ENCODE peak calls at places on chromosomes 6 and 20, in ten cellular contexts. U is endothelial cell; Z is chondrocyte; Y is esophagus squamous epithelium; O is tibial nerve; K is CD4-positive, alpha-beta T cell; E is IMR-90; J is fibroblast of villous mesenchyme; L is brain microvascular endothelial cell; M is lower lobe of right lung. B is an unnamed sample.

GRCh38 chr6:27297857-27298730 is 14.0 kb downstream of the POM121L2 start:
- DNase-seq in K (no peak), M (no peak), Z (no peak), L (peak), Y (no peak), O (no peak), E (peak), J (peak), U (peak), B (no peak)

GRCh38 chr6:77454386-77454785 is 8.9 kb downstream of the HTR1B start:
- DNase-seq in Z (no peak), K (no peak), L (no peak), E (peak), M (no peak), U (no peak), J (peak), O (no peak), Y (no peak), B (no peak)

GRCh38 chr6:100893743-100894142 is 12.6 kb upstream of the ASCC3 start:
- DNase-seq in K (no peak), U (no peak), Y (no peak), M (no peak), J (no peak), Z (no peak), O (no peak), E (no peak), L (no peak), B (no peak)

GRCh38 chr6:34836008-34836407 is 44.1 kb downstream of the BLTP3A start:
- DNase-seq in J (no peak), Z (no peak), O (no peak), E (no peak), M (no peak), K (no peak), L (no peak), Y (no peak), U (no peak), B (no peak)

GRCh38 chr6:163579880-163580295 is 165.4 kb downstream of the QKI start:
- DNase-seq in Y (no peak), J (peak), U (no peak), M (no peak), K (no peak), E (no peak), O (no peak), Z (no peak), L (no peak), B (peak)

GRCh38 chr6:139148557-139149220 is 13.8 kb downstream of the HECA start:
- DNase-seq in E (peak), J (no peak), Y (no peak), M (no peak), Z (no peak), O (no peak), U (no peak), K (no peak), L (no peak), B (no peak)

GRCh38 chr6:90466191-90466940 is 120.5 kb downstream of the MAP3K7 start:
- DNase-seq in E (peak), Y (no peak), L (peak), U (no peak), O (no peak), J (no peak), M (no peak), K (no peak), Z (no peak), B (no peak)

GRCh38 chr6:158043008-158043407 is 61.3 kb downstream of the SYNJ2 start:
- DNase-seq in E (no peak), J (no peak), Z (peak), U (no peak), O (no peak), K (no peak), L (no peak), M (peak), Y (no peak), B (no peak)

GRCh38 chr6:22249646-22250045 is 47.2 kb downstream of the PRL start:
- DNase-seq in E (no peak), L (no peak), O (no peak), Y (no peak), M (no peak), Z (no peak), J (no peak), K (no peak), U (no peak), B (no peak)

GRCh38 chr6:50734488-50734887 is 21.2 kb downstream of the TFAP2D start:
- DNase-seq in L (no peak), M (no peak), E (no peak), K (no peak), J (no peak), U (no peak), Z (no peak), O (no peak), Y (no peak), B (no peak)
- TF ChIP-seq CTCF in L (no peak), M (no peak), E (no peak), K (no peak), J (no peak), U (no peak), Z (no peak), O (no peak), Y (no peak), B (no peak)

GRCh38 chr6:122789862-122790739 is 1.0 kb downstream of the SMPDL3A start:
- DNase-seq in J (peak), K (no peak), L (peak), Y (no peak), Z (no peak), O (peak), M (no peak), E (peak), U (no peak), B (peak)
- TF ChIP-seq CTCF in J (peak), K (no peak), L (peak), Y (no peak), Z (peak), O (no peak), M (no peak), E (no peak), U (no peak), B (no peak)

GRCh38 chr6:96015791-96016776 is at the start of gene FUT9:
- DNase-seq in Z (peak), U (peak), O (no peak), E (no peak), L (no peak), Y (no peak), K (no peak), M (no peak), J (no peak), B (no peak)
- TF ChIP-seq CTCF in Z (no peak), U (no peak), O (no peak), E (no peak), L (no peak), Y (no peak), K (no peak), M (no peak), J (no peak), B (no peak)

GRCh38 chr20:64065062-64065972 is 2.3 kb downstream of the TCEA2 start:
- DNase-seq in J (no peak), M (no peak), Z (no peak), U (no peak), K (no peak), E (no peak), L (no peak), O (no peak), Y (no peak), B (no peak)
- TF ChIP-seq CTCF in J (no peak), M (no peak), Z (no peak), U (no peak), K (no peak), E (no peak), L (no peak), O (no peak), Y (no peak), B (no peak)